ENCODE peak calls at places on chromosomes 5 and 9, in five cellular contexts. V is fibroblast of mammary gland, D is psoas muscle, X is GF-D8, A is colonic mucosa. J is an unnamed sample.

GRCh38 chr5:2036885-2037284 is 154.2 kb upstream of the IRX4 start:
- DNase-seq in A (no peak), D (no peak), X (no peak), V (no peak), J (no peak)

GRCh38 chr9:128276574-128277270 is 646 bp downstream of the SWI5 start:
- DNase-seq in A (peak; percentile 54), X (no peak), V (peak; percentile 49), D (peak; percentile 35), J (no peak)

GRCh38 chr9:35718726-35719511 is 13.1 kb downstream of the TLN1 start:
- DNase-seq in V (peak; percentile 32), A (no peak), X (no peak), D (no peak), J (no peak)

GRCh38 chr9:71465392-71465791 is 302.9 kb downstream of the CEMIP2 start:
- DNase-seq in D (no peak), A (no peak), V (no peak), X (no peak), J (no peak)

GRCh38 chr5:108094808-108095207 is 287.1 kb downstream of the FBXL17 start:
- DNase-seq in V (no peak), X (no peak), D (no peak), A (no peak), J (no peak)

GRCh38 chr5:59380350-59380951 is 513.1 kb downstream of the PDE4D start:
- DNase-seq in A (no peak), D (no peak), X (peak; percentile 61), V (peak; percentile 89), J (peak; percentile 35)

GRCh38 chr9:113488071-113488470 is 24.5 kb downstream of the RGS3 start:
- DNase-seq in V (no peak), A (no peak), X (no peak), D (no peak), J (no peak)

GRCh38 chr5:125981016-125981415 is 442.2 kb upstream of the GRAMD2B start:
- DNase-seq in X (no peak), A (no peak), D (no peak), V (no peak), J (no peak)

GRCh38 chr5:87243161-87243877 is 24.4 kb upstream of the RASA1 start:
- DNase-seq in X (peak; percentile 18), D (no peak), A (no peak), V (peak; percentile 86), J (peak; percentile 47)

GRCh38 chr9:89505048-89505447 is 7.1 kb upstream of the SEMA4D start:
- DNase-seq in D (no peak), V (no peak), X (no peak), A (no peak), J (no peak)

GRCh38 chr5:1292139-1292538 is 2.7 kb downstream of the TERT start:
- DNase-seq in V (no peak), X (no peak), D (no peak), A (peak; percentile 21), J (no peak)